ENCODE peak calls at places on chromosome 13, in eight cellular contexts. One of them, this sample, is unnamed.

GRCh38 chr13:34731486-34731885 is 210.6 kb upstream of the NBEA start:
- DNase-seq in prostate gland: no peak
- DNase-seq in right atrium auricular region: no peak
- DNase-seq in lower lobe of right lung: no peak
- DNase-seq in neural progenitor cell: no peak
- DNase-seq in psoas muscle: no peak
- DNase-seq in SK-N-SH: no peak
- DNase-seq in colonic mucosa: no peak
- DNase-seq in this sample: no peak

GRCh38 chr13:95301135-95301946 is at the start of gene ABCC4:
- DNase-seq in right atrium auricular region: peak; percentile 63
- DNase-seq in neural progenitor cell: peak; percentile 91
- DNase-seq in colonic mucosa: peak; percentile 73
- DNase-seq in SK-N-SH: peak; percentile 91
- DNase-seq in lower lobe of right lung: peak; percentile 80
- DNase-seq in prostate gland: peak; percentile 76
- DNase-seq in psoas muscle: peak; percentile 69
- DNase-seq in this sample: peak; percentile 81

GRCh38 chr13:74575729-74576125 is 441.5 kb upstream of the KLF12 start:
- DNase-seq in lower lobe of right lung: peak; percentile 63
- DNase-seq in prostate gland: no peak
- DNase-seq in right atrium auricular region: peak; percentile 88
- DNase-seq in neural progenitor cell: peak; percentile 86
- DNase-seq in SK-N-SH: peak; percentile 90
- DNase-seq in psoas muscle: peak; percentile 68
- DNase-seq in colonic mucosa: peak; percentile 34
- DNase-seq in this sample: peak; percentile 95

GRCh38 chr13:88979465-88980180 is 1308.5 kb downstream of the SLITRK5 start:
- DNase-seq in colonic mucosa: no peak
- DNase-seq in right atrium auricular region: no peak
- DNase-seq in prostate gland: peak; percentile 41
- DNase-seq in neural progenitor cell: no peak
- DNase-seq in psoas muscle: no peak
- DNase-seq in lower lobe of right lung: no peak
- DNase-seq in SK-N-SH: peak; percentile 6
- DNase-seq in this sample: peak; percentile 17

GRCh38 chr13:21074601-21075302 is 13.4 kb upstream of the LATS2 start:
- DNase-seq in psoas muscle: no peak
- DNase-seq in colonic mucosa: no peak
- DNase-seq in right atrium auricular region: peak; percentile 71
- DNase-seq in neural progenitor cell: no peak
- DNase-seq in lower lobe of right lung: no peak
- DNase-seq in prostate gland: no peak
- DNase-seq in SK-N-SH: no peak
- DNase-seq in this sample: no peak

GRCh38 chr13:73879346-73880020 is 254.7 kb downstream of the KLF12 start:
- DNase-seq in neural progenitor cell: no peak
- DNase-seq in SK-N-SH: no peak
- DNase-seq in prostate gland: no peak
- DNase-seq in lower lobe of right lung: no peak
- DNase-seq in right atrium auricular region: no peak
- DNase-seq in colonic mucosa: no peak
- DNase-seq in psoas muscle: no peak
- DNase-seq in this sample: peak; percentile 14

GRCh38 chr13:103099894-103100293 is 33.7 kb upstream of the SLC10A2 start:
- DNase-seq in right atrium auricular region: no peak
- DNase-seq in colonic mucosa: no peak
- DNase-seq in psoas muscle: no peak
- DNase-seq in prostate gland: no peak
- DNase-seq in lower lobe of right lung: no peak
- DNase-seq in SK-N-SH: no peak
- DNase-seq in neural progenitor cell: no peak
- DNase-seq in this sample: no peak

GRCh38 chr13:30033681-30034447 is 183.4 kb upstream of the UBL3 start:
- DNase-seq in prostate gland: no peak
- DNase-seq in psoas muscle: no peak
- DNase-seq in lower lobe of right lung: no peak
- DNase-seq in colonic mucosa: no peak
- DNase-seq in neural progenitor cell: no peak
- DNase-seq in SK-N-SH: no peak
- DNase-seq in right atrium auricular region: no peak
- DNase-seq in this sample: no peak

GRCh38 chr13:105572401-105572800 is 963.1 kb downstream of the EFNB2 start:
- DNase-seq in lower lobe of right lung: no peak
- DNase-seq in prostate gland: no peak
- DNase-seq in colonic mucosa: no peak
- DNase-seq in neural progenitor cell: no peak
- DNase-seq in right atrium auricular region: no peak
- DNase-seq in psoas muscle: no peak
- DNase-seq in SK-N-SH: no peak
- DNase-seq in this sample: no peak

GRCh38 chr13:75214846-75215245 is 267.1 kb downstream of the TBC1D4 start:
- DNase-seq in prostate gland: no peak
- DNase-seq in neural progenitor cell: no peak
- DNase-seq in right atrium auricular region: no peak
- DNase-seq in colonic mucosa: no peak
- DNase-seq in lower lobe of right lung: no peak
- DNase-seq in psoas muscle: no peak
- DNase-seq in SK-N-SH: no peak
- DNase-seq in this sample: no peak

GRCh38 chr13:101640797-101641400 is 188.4 kb downstream of the ITGBL1 start:
- DNase-seq in psoas muscle: no peak
- DNase-seq in right atrium auricular region: no peak
- DNase-seq in prostate gland: no peak
- DNase-seq in neural progenitor cell: no peak
- DNase-seq in SK-N-SH: no peak
- DNase-seq in colonic mucosa: no peak
- DNase-seq in lower lobe of right lung: no peak
- DNase-seq in this sample: no peak

GRCh38 chr13:91520952-91521351 is 122.5 kb downstream of the GPC5 start:
- DNase-seq in lower lobe of right lung: no peak
- DNase-seq in SK-N-SH: no peak
- DNase-seq in neural progenitor cell: no peak
- DNase-seq in prostate gland: no peak
- DNase-seq in colonic mucosa: no peak
- DNase-seq in right atrium auricular region: no peak
- DNase-seq in psoas muscle: no peak
- DNase-seq in this sample: no peak

GRCh38 chr13:74487091-74487722 is 353.0 kb upstream of the KLF12 start:
- DNase-seq in prostate gland: no peak
- DNase-seq in neural progenitor cell: no peak
- DNase-seq in colonic mucosa: no peak
- DNase-seq in SK-N-SH: no peak
- DNase-seq in psoas muscle: no peak
- DNase-seq in lower lobe of right lung: no peak
- DNase-seq in right atrium auricular region: no peak
- DNase-seq in this sample: no peak

GRCh38 chr13:70253834-70254233 is 145.6 kb upstream of the KLHL1 start:
- DNase-seq in psoas muscle: no peak
- DNase-seq in SK-N-SH: no peak
- DNase-seq in right atrium auricular region: no peak
- DNase-seq in lower lobe of right lung: no peak
- DNase-seq in neural progenitor cell: no peak
- DNase-seq in colonic mucosa: no peak
- DNase-seq in prostate gland: no peak
- DNase-seq in this sample: peak; percentile 15

GRCh38 chr13:80742027-80742426 is 401.1 kb upstream of the SPRY2 start:
- DNase-seq in colonic mucosa: no peak
- DNase-seq in SK-N-SH: no peak
- DNase-seq in neural progenitor cell: no peak
- DNase-seq in lower lobe of right lung: no peak
- DNase-seq in prostate gland: no peak
- DNase-seq in psoas muscle: no peak
- DNase-seq in right atrium auricular region: no peak
- DNase-seq in this sample: no peak

GRCh38 chr13:66359393-66359792 is 870.7 kb downstream of the PCDH9 start:
- DNase-seq in psoas muscle: no peak
- DNase-seq in colonic mucosa: no peak
- DNase-seq in SK-N-SH: no peak
- DNase-seq in right atrium auricular region: no peak
- DNase-seq in lower lobe of right lung: no peak
- DNase-seq in prostate gland: no peak
- DNase-seq in neural progenitor cell: no peak
- DNase-seq in this sample: no peak

GRCh38 chr13:44834404-44834803 is 154.9 kb downstream of the NUFIP1 start:
- DNase-seq in SK-N-SH: no peak
- DNase-seq in prostate gland: no peak
- DNase-seq in lower lobe of right lung: no peak
- DNase-seq in colonic mucosa: no peak
- DNase-seq in right atrium auricular region: no peak
- DNase-seq in neural progenitor cell: no peak
- DNase-seq in psoas muscle: no peak
- DNase-seq in this sample: no peak

GRCh38 chr13:95139186-95139585 is 162.1 kb downstream of the ABCC4 start:
- DNase-seq in prostate gland: no peak
- DNase-seq in lower lobe of right lung: no peak
- DNase-seq in colonic mucosa: no peak
- DNase-seq in psoas muscle: no peak
- DNase-seq in SK-N-SH: no peak
- DNase-seq in neural progenitor cell: no peak
- DNase-seq in right atrium auricular region: no peak
- DNase-seq in this sample: no peak

GRCh38 chr13:37194428-37194861 is 89.0 kb upstream of the CSNK1A1L start:
- DNase-seq in SK-N-SH: no peak
- DNase-seq in colonic mucosa: no peak
- DNase-seq in psoas muscle: no peak
- DNase-seq in prostate gland: no peak
- DNase-seq in lower lobe of right lung: no peak
- DNase-seq in neural progenitor cell: no peak
- DNase-seq in right atrium auricular region: no peak
- DNase-seq in this sample: no peak

GRCh38 chr13:104442541-104442940 is 1376.3 kb upstream of the SLC10A2 start:
- DNase-seq in colonic mucosa: no peak
- DNase-seq in psoas muscle: no peak
- DNase-seq in SK-N-SH: no peak
- DNase-seq in lower lobe of right lung: no peak
- DNase-seq in prostate gland: no peak
- DNase-seq in right atrium auricular region: no peak
- DNase-seq in neural progenitor cell: no peak
- DNase-seq in this sample: no peak

GRCh38 chr13:71021810-71022422 is 845.1 kb downstream of the DACH1 start:
- DNase-seq in colonic mucosa: no peak
- DNase-seq in SK-N-SH: no peak
- DNase-seq in prostate gland: no peak
- DNase-seq in lower lobe of right lung: no peak
- DNase-seq in psoas muscle: no peak
- DNase-seq in neural progenitor cell: no peak
- DNase-seq in right atrium auricular region: no peak
- DNase-seq in this sample: no peak

GRCh38 chr13:109706015-109706715 is 80.2 kb downstream of the IRS2 start:
- DNase-seq in SK-N-SH: no peak
- DNase-seq in colonic mucosa: no peak
- DNase-seq in neural progenitor cell: no peak
- DNase-seq in right atrium auricular region: no peak
- DNase-seq in prostate gland: no peak
- DNase-seq in psoas muscle: no peak
- DNase-seq in lower lobe of right lung: no peak
- DNase-seq in this sample: no peak

GRCh38 chr13:36628986-36629385 is 44.8 kb upstream of the SERTM1 start:
- DNase-seq in prostate gland: no peak
- DNase-seq in SK-N-SH: no peak
- DNase-seq in right atrium auricular region: no peak
- DNase-seq in neural progenitor cell: no peak
- DNase-seq in colonic mucosa: no peak
- DNase-seq in lower lobe of right lung: no peak
- DNase-seq in psoas muscle: no peak
- DNase-seq in this sample: no peak

GRCh38 chr13:19056355-19056880 is 125.2 kb downstream of the TUBA3C start:
- DNase-seq in SK-N-SH: no peak
- DNase-seq in colonic mucosa: no peak
- DNase-seq in prostate gland: no peak
- DNase-seq in psoas muscle: no peak
- DNase-seq in neural progenitor cell: no peak
- DNase-seq in lower lobe of right lung: no peak
- DNase-seq in right atrium auricular region: no peak
- DNase-seq in this sample: no peak
- H3K9me3 ChIP-seq in SK-N-SH: no peaks in the 10 kb centered on the region
- H3K9me3 ChIP-seq in colonic mucosa: no peaks in the 10 kb centered on the region
- H3K9me3 ChIP-seq in prostate gland: no peaks in the 10 kb centered on the region
- H3K9me3 ChIP-seq in psoas muscle: no peaks in the 10 kb centered on the region
- H3K9me3 ChIP-seq in neural progenitor cell: peaks cover 8% of the 10 kb centered on the region
- H3K9me3 ChIP-seq in lower lobe of right lung: no peaks in the 10 kb centered on the region
- H3K9me3 ChIP-seq in right atrium auricular region: no peaks in the 10 kb centered on the region
- H3K9me3 ChIP-seq in this sample: no peaks in the 10 kb centered on the region

GRCh38 chr13:23778007-23778687 is 111.1 kb downstream of the MIPEP start:
- DNase-seq in prostate gland: no peak
- DNase-seq in right atrium auricular region: no peak
- DNase-seq in lower lobe of right lung: no peak
- DNase-seq in SK-N-SH: no peak
- DNase-seq in colonic mucosa: no peak
- DNase-seq in neural progenitor cell: no peak
- DNase-seq in psoas muscle: no peak
- DNase-seq in this sample: no peak
- TF ChIP-seq CTCF in prostate gland: no peak
- TF ChIP-seq CTCF in right atrium auricular region: peak; percentile 25
- TF ChIP-seq CTCF in lower lobe of right lung: no peak
- TF ChIP-seq CTCF in SK-N-SH: no peak
- TF ChIP-seq CTCF in colonic mucosa: no peak
- TF ChIP-seq CTCF in neural progenitor cell: no peak
- TF ChIP-seq CTCF in psoas muscle: no peak
- TF ChIP-seq CTCF in this sample: no peak

DNA sequence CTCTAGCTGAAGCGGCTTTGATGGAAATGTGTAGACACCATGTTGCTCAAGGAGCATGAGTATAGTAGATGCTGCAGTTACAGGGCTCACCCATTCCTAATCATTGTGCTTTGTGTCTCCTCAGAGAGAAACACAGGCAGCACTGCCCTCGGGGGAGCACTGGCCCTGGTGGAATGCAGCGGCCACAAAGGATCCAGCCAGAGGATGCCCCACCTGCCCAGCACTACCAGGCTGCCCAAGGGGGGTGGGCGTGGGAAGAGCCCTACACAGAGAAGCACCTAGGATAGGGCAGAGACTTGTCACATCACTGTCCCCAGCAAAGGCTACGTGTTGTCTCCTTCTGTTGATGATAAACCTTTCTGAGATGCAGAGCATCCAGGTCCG is 9.0 kb downstream of the TUBA3C start:
- DNase-seq in colonic mucosa: no peak
- DNase-seq in SK-N-SH: no peak
- DNase-seq in psoas muscle: no peak
- DNase-seq in right atrium auricular region: no peak
- DNase-seq in prostate gland: no peak
- DNase-seq in lower lobe of right lung: no peak
- DNase-seq in neural progenitor cell: no peak
- DNase-seq in this sample: no peak
- H3K9me3 ChIP-seq in colonic mucosa: no peaks in the 10 kb centered on the region
- H3K9me3 ChIP-seq in SK-N-SH: no peaks in the 10 kb centered on the region
- H3K9me3 ChIP-seq in psoas muscle: no peaks in the 10 kb centered on the region
- H3K9me3 ChIP-seq in right atrium auricular region: no peaks in the 10 kb centered on the region
- H3K9me3 ChIP-seq in prostate gland: no peaks in the 10 kb centered on the region
- H3K9me3 ChIP-seq in lower lobe of right lung: no peaks in the 10 kb centered on the region
- H3K9me3 ChIP-seq in neural progenitor cell: peaks cover under 1% of the 10 kb centered on the region
- H3K9me3 ChIP-seq in this sample: no peaks in the 10 kb centered on the region

DNA sequence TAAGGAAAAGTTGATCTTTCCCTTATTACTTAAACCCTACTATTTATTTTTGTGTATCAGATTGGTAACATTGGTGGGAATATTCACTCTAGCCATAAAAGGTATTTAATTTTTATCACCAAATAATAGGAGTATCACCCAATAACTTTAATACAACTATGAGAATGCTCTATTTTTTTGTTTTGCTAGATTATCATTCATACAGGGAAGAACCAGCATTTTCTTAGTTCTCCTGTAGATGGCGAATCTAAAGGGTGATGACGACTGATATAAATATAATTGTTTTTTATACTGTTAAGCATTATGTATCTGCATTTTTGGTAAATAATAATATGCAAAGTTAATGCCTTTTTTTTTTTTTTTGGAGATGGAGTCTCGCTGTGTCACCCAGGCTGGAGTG is 7.9 kb upstream of the FRY start:
- DNase-seq in prostate gland: no peak
- DNase-seq in SK-N-SH: no peak
- DNase-seq in right atrium auricular region: no peak
- DNase-seq in psoas muscle: no peak
- DNase-seq in lower lobe of right lung: no peak
- DNase-seq in neural progenitor cell: no peak
- DNase-seq in colonic mucosa: no peak
- DNase-seq in this sample: no peak
- TF ChIP-seq CTCF in prostate gland: no peak
- TF ChIP-seq CTCF in SK-N-SH: peak; percentile 56
- TF ChIP-seq CTCF in right atrium auricular region: no peak
- TF ChIP-seq CTCF in psoas muscle: no peak
- TF ChIP-seq CTCF in lower lobe of right lung: no peak
- TF ChIP-seq CTCF in neural progenitor cell: no peak
- TF ChIP-seq CTCF in colonic mucosa: no peak
- TF ChIP-seq CTCF in this sample: peak; percentile 33

This sample was measured in BE2C.